ENCODE peak calls at places on chromosomes 3 and 15, in nine cellular contexts. M is aorta, E is adipocyte, U is astrocyte, Z is IMR-90, K is HCT116, J is fibroblast of lung, C is neural progenitor cell, T is GM23248. L is an unnamed sample.
A peak's percentile ranks its signal among the peaks of the same experiment; 100 is the strongest.

GRCh38 chr3:21292971-21293370 is 458.0 kb downstream of the ZNF385D start:
- DNase-seq in M (no peak), E (no peak), U (no peak), Z (no peak), K (no peak), J (no peak), C (no peak), T (no peak), L (no peak)

GRCh38 chr3:105649469-105649868 is 219.3 kb downstream of the CBLB start:
- DNase-seq in M (no peak), E (no peak), U (no peak), Z (no peak), K (no peak), J (no peak), C (no peak), T (no peak), L (no peak)

GRCh38 chr15:100725121-100726069 is 123.0 kb downstream of the ASB7 start:
- DNase-seq in M (no peak), E (peak; percentile 61), U (peak; percentile 94), Z (peak; percentile 93), K (no peak), J (peak; percentile 66), C (no peak), T (peak; percentile 82), L (no peak)

GRCh38 chr3:56467801-56468183 is 475 bp downstream of the ERC2 start:
- DNase-seq in M (no peak), E (peak; percentile 3), U (no peak), Z (no peak), K (no peak), J (no peak), C (peak; percentile 70), T (peak; percentile 10), L (no peak)

GRCh38 chr15:47437492-47437891 is 279.8 kb upstream of the SEMA6D start:
- DNase-seq in M (no peak), E (no peak), U (no peak), Z (no peak), K (no peak), J (no peak), C (no peak), T (no peak), L (no peak)

GRCh38 chr3:187737401-187738088 is 7.7 kb downstream of the BCL6 start:
- DNase-seq in M (peak; percentile 88), E (peak; percentile 85), U (peak; percentile 64), Z (peak; percentile 65), K (no peak), J (peak; percentile 70), C (peak; percentile 74), T (peak; percentile 87), L (peak; percentile 73)

GRCh38 chr3:127004641-127005397 is 21.9 kb downstream of the PLXNA1 start:
- DNase-seq in M (no peak), E (no peak), U (no peak), Z (no peak), K (no peak), J (no peak), C (no peak), T (no peak), L (no peak)

GRCh38 chr3:161263057-161263456 is 41.9 kb downstream of the NMD3 start:
- DNase-seq in M (no peak), E (peak; percentile 53), U (peak; percentile 70), Z (peak; percentile 65), K (no peak), J (peak; percentile 37), C (no peak), T (peak; percentile 88), L (no peak)

GRCh38 chr3:72081456-72081855 is 296.5 kb upstream of the PROK2 start:
- DNase-seq in M (no peak), E (no peak), U (no peak), Z (no peak), K (no peak), J (no peak), C (no peak), T (no peak), L (no peak)

GRCh38 chr3:27568393-27568792 is 84.2 kb upstream of the SLC4A7 start:
- DNase-seq in M (peak; percentile 85), E (peak; percentile 93), U (no peak), Z (peak; percentile 72), K (no peak), J (peak; percentile 62), C (no peak), T (peak; percentile 95), L (peak; percentile 77)

GRCh38 chr15:75056036-75056435 is 32.6 kb downstream of the PPCDC start:
- DNase-seq in M (no peak), E (no peak), U (no peak), Z (no peak), K (no peak), J (no peak), C (no peak), T (no peak), L (no peak)
- H3K4me3 ChIP-seq in M (no peak overlapping the region), E (no peak overlapping the region), U (no peak overlapping the region), Z (no peak overlapping the region), K (no peak overlapping the region), J (no peak overlapping the region), C (no peak overlapping the region), T (no peak overlapping the region), L (no peak overlapping the region)

DNA sequence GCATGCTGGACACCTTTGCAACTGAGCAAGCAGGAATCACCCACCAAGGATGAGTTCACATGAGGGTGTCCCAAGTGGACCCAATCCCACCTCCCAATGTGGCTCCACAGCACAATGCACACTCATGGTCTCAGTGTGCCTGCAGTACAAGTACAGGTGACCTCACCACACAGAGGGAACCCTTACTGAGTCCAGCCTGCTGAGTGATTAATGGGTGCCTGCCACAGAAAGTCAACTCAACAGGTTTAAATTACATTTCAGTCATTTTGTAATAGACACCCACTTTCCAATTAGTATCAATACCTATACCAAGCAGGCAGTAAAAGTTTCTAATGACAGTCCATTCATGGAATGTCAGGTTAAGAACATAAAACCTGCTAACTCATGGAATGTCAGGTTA is 59.5 kb downstream of the HERC2 start:
- DNase-seq in M (no peak), E (no peak), U (no peak), Z (no peak), K (no peak), J (no peak), C (no peak), T (no peak), L (no peak)
- H3K36me3 ChIP-seq in M (peaks cover 6% of the 10 kb centered on the region), E (peaks cover 56% of the 10 kb centered on the region), U (peaks cover 27% of the 10 kb centered on the region), Z (peaks cover 37% of the 10 kb centered on the region), K (peaks cover 12% of the 10 kb centered on the region), J (peaks cover 8% of the 10 kb centered on the region), C (no peaks in the 10 kb centered on the region), T (peaks cover 9% of the 10 kb centered on the region), L (peaks cover 24% of the 10 kb centered on the region)

DNA sequence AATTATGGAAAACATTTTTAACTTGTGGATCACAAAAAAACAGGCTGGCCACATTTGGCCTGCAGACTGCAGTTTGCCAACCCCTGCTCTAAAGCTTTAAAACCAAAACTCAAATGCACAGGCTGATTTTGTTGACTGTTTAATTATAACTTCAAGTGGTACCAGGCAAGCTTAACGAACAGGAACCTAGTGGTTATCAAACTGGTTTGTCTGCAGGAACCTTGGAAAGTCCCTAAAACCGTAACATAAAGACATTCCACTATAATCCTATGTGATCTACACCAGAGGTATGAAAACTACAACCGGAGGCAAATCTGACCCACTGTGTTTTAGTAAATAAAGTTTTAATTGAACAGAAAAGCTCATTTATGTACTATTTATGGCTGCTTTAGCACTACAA is 52.4 kb downstream of the TBL1XR1 start:
- DNase-seq in M (no peak), E (no peak), U (no peak), Z (no peak), K (no peak), J (no peak), C (no peak), T (no peak), L (no peak)
- H3K4me3 ChIP-seq in M (no peak overlapping the region), E (no peak overlapping the region), U (no peak overlapping the region), Z (no peak overlapping the region), K (no peak overlapping the region), J (no peak overlapping the region), C (no peak overlapping the region), T (no peak overlapping the region), L (no peak overlapping the region)

GRCh38 chr3:52395503-52395865 is 49.4 kb downstream of the SEMA3G start:
- DNase-seq in M (peak; percentile 31), E (no peak), U (no peak), Z (no peak), K (no peak), J (no peak), C (no peak), T (no peak), L (no peak)
- H3K36me3 ChIP-seq in M (peaks cover 4% of the 10 kb centered on the region), E (peaks cover 20% of the 10 kb centered on the region), U (no peaks in the 10 kb centered on the region), Z (peaks cover 3% of the 10 kb centered on the region), K (no peaks in the 10 kb centered on the region), J (peaks cover under 1% of the 10 kb centered on the region), C (no peaks in the 10 kb centered on the region), T (no peaks in the 10 kb centered on the region), L (no peaks in the 10 kb centered on the region)